ENCODE peak calls at places on chromosomes 5 and 9, in ten cellular contexts. B is colonic mucosa, D is neuronal stem cell, X is HCT116, P is PC-3, U is GM23248, J is IMR-90, G is mesenchymal stem cell, N is mammary epithelial cell, I is kidney. C is an unnamed sample.

GRCh38 chr5:34685485-34686197 is 29.5 kb downstream of the RAI14 start:
- DNase-seq in N (peak; percentile 70), U (peak; percentile 92), I (no peak), G (peak; percentile 87), P (peak; percentile 52), B (no peak), X (no peak), J (peak; percentile 79), D (peak; percentile 64), C (peak; percentile 76)

GRCh38 chr5:131230406-131230805 is 33.4 kb upstream of the CDC42SE2 start:
- DNase-seq in I (no peak), G (no peak), U (no peak), J (no peak), N (no peak), B (no peak), D (no peak), P (no peak), X (no peak), C (no peak)

GRCh38 chr9:101995231-101995630 is 256.8 kb upstream of the GRIN3A start:
- DNase-seq in X (no peak), J (no peak), N (peak; percentile 27), U (peak; percentile 1), D (no peak), G (no peak), B (no peak), P (no peak), I (no peak), C (no peak)

GRCh38 chr9:135789838-135790291 is 87.9 kb downstream of the KCNT1 start:
- DNase-seq in X (no peak), N (no peak), J (no peak), P (no peak), D (no peak), G (no peak), B (no peak), I (no peak), U (no peak), C (no peak)

GRCh38 chr9:112486221-112487007 is at the start of gene KIAA1958:
- DNase-seq in N (peak; percentile 73), I (peak; percentile 95), U (peak; percentile 81), J (peak; percentile 73), G (peak; percentile 72), B (peak; percentile 87), X (peak; percentile 63), P (peak; percentile 74), D (peak; percentile 74), C (peak; percentile 84)

GRCh38 chr5:1204693-1205242 is 3.4 kb downstream of the SLC6A19 start:
- DNase-seq in I (no peak), P (peak; percentile 44), N (no peak), D (peak; percentile 14), U (peak; percentile 56), X (peak; percentile 6), J (peak; percentile 38), G (peak; percentile 6), B (no peak), C (peak; percentile 22)

GRCh38 chr5:153147891-153148623 is 342.4 kb upstream of the GRIA1 start:
- DNase-seq in J (no peak), G (peak; percentile 59), B (no peak), X (no peak), I (no peak), U (peak; percentile 64), D (peak; percentile 20), P (peak; percentile 49), N (peak; percentile 78), C (no peak)

GRCh38 chr9:28518439-28518838 is 945.2 kb upstream of the C9orf72 start:
- DNase-seq in U (no peak), G (no peak), J (no peak), I (no peak), D (no peak), B (no peak), X (no peak), N (no peak), P (no peak), C (no peak)

GRCh38 chr5:880816-881550 is 11.6 kb downstream of the BRD9 start:
- DNase-seq in X (no peak), G (no peak), I (peak; percentile 35), J (no peak), P (no peak), U (no peak), N (no peak), D (no peak), B (no peak), C (no peak)

GRCh38 chr9:98204692-98205091 is 12.3 kb upstream of the CORO2A start:
- DNase-seq in B (no peak), N (no peak), G (no peak), D (no peak), U (no peak), J (no peak), I (no peak), P (no peak), X (no peak), C (no peak)

GRCh38 chr5:100855295-100855694 is 47.8 kb downstream of the ST8SIA4 start:
- DNase-seq in J (no peak), N (no peak), U (no peak), D (no peak), B (no peak), X (no peak), P (no peak), I (no peak), G (no peak), C (no peak)

GRCh38 chr5:1299961-1300360 is 5.1 kb upstream of the TERT start:
- DNase-seq in I (peak; percentile 22), J (no peak), P (no peak), B (no peak), X (no peak), D (no peak), U (no peak), N (no peak), G (no peak), C (no peak)

GRCh38 chr9:122264360-122265264 is at the start of the genes MRRF and RBM18:
- DNase-seq in D (peak; percentile 91), G (peak; percentile 95), N (peak; percentile 91), P (peak; percentile 82), U (peak; percentile 97), X (peak; percentile 86), I (peak; percentile 97), J (peak; percentile 91), B (peak; percentile 89), C (peak; percentile 96)
- H3K4me3 ChIP-seq in D (peak within 1 kb of the TSS; percentile 93), G (peak within 1 kb of the TSS; percentile 88), N (peak within 1 kb of the TSS; percentile 80), P (peak within 1 kb of the TSS; percentile 74), U (peak within 1 kb of the TSS; percentile 97), X (peak within 1 kb of the TSS; percentile 82), I (peak within 1 kb of the TSS; percentile 89), J (peak within 1 kb of the TSS; percentile 72), B (peak within 1 kb of the TSS; percentile 66), C (peak within 1 kb of the TSS; percentile 88)

GRCh38 chr5:140340605-140341004 is 5.8 kb downstream of the HBEGF start:
- DNase-seq in G (no peak), D (no peak), U (no peak), X (no peak), I (no peak), B (no peak), P (peak; percentile 29), J (no peak), N (no peak), C (no peak)

GRCh38 chr5:140338918-140339317 is 7.5 kb downstream of the HBEGF start:
- DNase-seq in X (no peak), G (no peak), I (no peak), N (no peak), D (no peak), U (peak; percentile 42), B (no peak), J (no peak), P (no peak), C (no peak)

GRCh38 chr5:140338336-140338735 is 8.1 kb downstream of the HBEGF start:
- DNase-seq in G (no peak), P (peak; percentile 57), B (no peak), D (no peak), J (peak; percentile 68), X (no peak), N (peak; percentile 52), U (peak; percentile 77), I (no peak), C (no peak)

GRCh38 chr5:140337880-140338279 is 8.5 kb downstream of the HBEGF start:
- DNase-seq in N (peak; percentile 58), P (no peak), U (no peak), B (no peak), D (no peak), G (no peak), J (no peak), X (no peak), I (no peak), C (no peak)

DNA sequence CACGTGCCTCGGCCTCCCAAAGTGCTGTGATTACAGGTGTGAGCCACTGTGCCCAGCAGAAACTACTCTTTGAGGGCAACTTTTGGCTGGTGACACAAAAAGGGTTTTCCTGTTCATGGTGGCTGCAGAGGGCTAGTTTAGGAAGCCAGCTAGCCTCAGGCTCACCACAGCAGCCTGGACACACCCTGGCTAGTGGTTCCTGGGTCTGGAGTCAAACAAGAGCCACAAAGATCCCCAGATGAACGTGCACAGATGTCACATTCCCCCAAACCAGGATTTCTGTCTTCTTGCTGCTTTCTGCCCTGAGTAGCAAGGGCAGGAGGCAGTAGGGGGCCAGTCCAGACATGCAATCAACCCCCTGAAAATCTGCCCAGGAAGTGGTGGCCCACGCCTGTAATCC is 6.8 kb downstream of the HBEGF start:
- DNase-seq in X (no peak), N (peak; percentile 38), P (no peak), J (no peak), B (no peak), I (no peak), U (no peak), G (no peak), D (no peak), C (no peak)
- H3K4me1 ChIP-seq in X (peaks cover 7% of the 10 kb centered on the region), N (peaks cover 74% of the 10 kb centered on the region), P (peaks cover 58% of the 10 kb centered on the region), J (peaks cover 8% of the 10 kb centered on the region), B (no peaks in the 10 kb centered on the region), I (peaks cover 6% of the 10 kb centered on the region), U (peaks cover 17% of the 10 kb centered on the region), G (peaks cover 19% of the 10 kb centered on the region), D (no peaks in the 10 kb centered on the region), C (peaks cover 19% of the 10 kb centered on the region)

DNA sequence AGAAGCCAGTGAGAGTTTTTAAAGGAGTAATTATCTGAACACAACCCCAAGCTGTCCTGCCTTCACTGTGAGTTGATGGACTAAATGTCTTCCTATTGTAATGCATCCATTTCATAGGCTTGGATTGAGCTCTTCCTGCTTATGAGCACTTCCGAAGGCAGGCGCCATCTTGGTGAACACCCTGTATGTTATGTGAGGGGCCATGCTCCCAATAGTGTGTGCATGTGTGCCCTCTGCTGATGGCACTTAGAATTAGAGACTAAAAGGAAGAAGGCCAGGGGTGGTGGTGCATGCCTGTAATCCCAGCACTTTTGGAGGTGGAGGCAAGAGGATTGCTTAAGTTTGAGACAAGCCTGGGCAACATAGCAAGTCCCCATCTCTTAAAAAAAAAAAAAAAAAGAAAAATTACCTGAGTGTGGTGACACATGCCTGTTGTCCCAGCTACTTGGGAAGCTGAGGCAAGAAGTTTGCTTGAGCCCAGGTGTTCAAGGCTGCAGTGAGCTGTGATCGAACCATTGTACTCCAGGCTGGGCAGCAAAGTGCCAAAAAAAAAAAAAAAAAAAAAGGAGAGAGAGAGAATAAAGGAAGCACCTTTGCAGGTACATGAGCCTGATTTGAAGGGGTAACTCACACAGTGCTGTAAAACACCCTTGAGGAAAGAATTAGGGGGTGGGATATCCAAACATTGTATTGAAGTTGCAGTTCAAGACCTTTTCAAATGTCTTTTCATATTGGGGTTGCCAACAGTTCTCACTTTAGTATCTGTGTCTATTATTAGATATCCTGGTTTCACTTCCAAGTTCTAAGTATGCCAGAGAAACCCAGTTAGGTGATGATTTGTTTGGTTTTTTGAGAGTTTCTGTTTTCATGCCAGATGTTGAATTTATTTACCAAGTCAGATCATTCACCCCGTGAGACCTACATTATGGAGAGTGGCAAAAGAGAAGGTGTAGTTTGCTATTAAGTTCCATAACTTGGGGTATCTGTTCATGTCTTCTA is 64.8 kb downstream of the C9orf152 start:
- DNase-seq in P (peak; percentile 6), N (no peak), I (no peak), J (no peak), B (no peak), X (no peak), G (peak; percentile 45), U (no peak), D (no peak), C (no peak)
- H3K9ac ChIP-seq in P (no peak overlapping the region), N (no peak overlapping the region), I (no peak overlapping the region), J (no peak overlapping the region), B (no peak overlapping the region), X (no peak overlapping the region), G (no peak overlapping the region), U (peak overlapping the region; percentile 1), D (no peak overlapping the region), C (peak overlapping the region; percentile 14)

GRCh38 chr5:79014631-79015030 is 29.5 kb upstream of the ARSB start:
- DNase-seq in X (no peak), J (no peak), U (no peak), B (no peak), N (no peak), D (no peak), G (no peak), P (no peak), I (no peak), C (no peak)
- H3K4me3 ChIP-seq in X (no peak overlapping the region), J (no peak overlapping the region), U (no peak overlapping the region), B (no peak overlapping the region), N (no peak overlapping the region), D (no peak overlapping the region), G (no peak overlapping the region), P (no peak overlapping the region), I (no peak overlapping the region), C (no peak overlapping the region)

C was measured in adipocyte.